ENCODE peak calls at places on chromosomes 7 and 10, in four cellular contexts. R, E, K and G are unnamed samples.

GRCh38 chr10:83801983-83802382 is 337.3 kb upstream of the GHITM start:
- DNase-seq in R (no peak), E (no peak), K (no peak), G (no peak)

GRCh38 chr7:77982926-77983550 is 184.5 kb downstream of the PHTF2 start:
- DNase-seq in E (no peak), K (no peak), R (no peak), G (no peak)

GRCh38 chr7:95430864-95431263 is 4.0 kb downstream of the PON2 start:
- DNase-seq in R (peak), E (no peak), K (no peak), G (no peak)

GRCh38 chr7:143455494-143455893 is 12.2 kb downstream of the TAS2R60 start:
- DNase-seq in K (no peak), R (no peak), E (no peak), G (no peak)

GRCh38 chr10:102421645-102422585 is 1.3 kb downstream of the FBXL15 start:
- DNase-seq in K (no peak), E (peak), R (no peak), G (peak)

GRCh38 chr7:39624202-39624807 is 933 bp downstream of the RALA start:
- DNase-seq in E (peak), R (no peak), K (no peak), G (peak)

GRCh38 chr10:89563861-89564478 is 28.6 kb upstream of the SLC16A12 start:
- DNase-seq in R (peak), E (peak), K (peak), G (peak)

GRCh38 chr7:139230484-139230773 is 608 bp upstream of the UBN2 start:
- DNase-seq in E (no peak), K (no peak), R (no peak), G (no peak)

GRCh38 chr10:5043716-5044115 is 40.1 kb upstream of the AKR1C2 start:
- DNase-seq in K (no peak), E (no peak), R (no peak), G (no peak)

GRCh38 chr7:83519240-83519639 is 129.7 kb downstream of the SEMA3E start:
- DNase-seq in R (peak), E (no peak), K (no peak), G (no peak)
- TF ChIP-seq FOS in R (no peak), E (no peak), K (no peak), G (no peak)

DNA sequence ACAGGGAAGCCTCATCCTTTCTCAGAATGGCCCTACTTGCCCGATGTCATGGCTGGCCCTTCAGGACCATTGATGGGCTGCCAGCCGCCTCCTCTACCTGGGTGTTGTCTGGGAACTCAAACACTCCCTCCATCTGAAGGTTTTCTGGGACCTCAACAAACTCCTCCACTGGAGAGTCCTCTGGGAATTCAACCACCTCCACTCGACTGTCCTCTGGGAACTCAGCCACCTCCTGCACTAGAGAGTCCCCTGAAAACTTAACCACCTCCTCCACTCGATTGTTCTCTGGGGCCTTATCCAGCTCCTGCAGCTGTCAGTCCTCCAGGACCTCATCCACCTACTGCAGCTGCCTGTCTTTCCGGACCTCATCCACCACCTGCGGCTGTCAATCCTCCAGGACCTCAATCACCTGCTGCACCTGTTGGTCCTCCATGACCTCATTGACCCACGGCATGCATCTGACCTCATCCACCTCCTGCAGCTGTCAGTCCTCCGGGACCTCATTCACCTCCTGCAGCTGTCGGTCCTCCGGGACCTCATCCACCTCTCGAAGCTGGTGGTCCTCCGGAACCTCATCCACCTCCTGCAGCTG is 37.1 kb downstream of the MAT1A start:
- DNase-seq in E (no peak), R (no peak), K (no peak), G (no peak)
- TF ChIP-seq FOS in E (no peak), R (no peak), K (no peak), G (no peak)

GRCh38 chr7:68203246-68203645 is 1206.6 kb downstream of the TYW1 start:
- DNase-seq in R (no peak), E (no peak), K (no peak), G (no peak)

GRCh38 chr7:68205826-68206225 is 1209.2 kb downstream of the TYW1 start:
- DNase-seq in K (no peak), E (no peak), R (no peak), G (no peak)

DNA sequence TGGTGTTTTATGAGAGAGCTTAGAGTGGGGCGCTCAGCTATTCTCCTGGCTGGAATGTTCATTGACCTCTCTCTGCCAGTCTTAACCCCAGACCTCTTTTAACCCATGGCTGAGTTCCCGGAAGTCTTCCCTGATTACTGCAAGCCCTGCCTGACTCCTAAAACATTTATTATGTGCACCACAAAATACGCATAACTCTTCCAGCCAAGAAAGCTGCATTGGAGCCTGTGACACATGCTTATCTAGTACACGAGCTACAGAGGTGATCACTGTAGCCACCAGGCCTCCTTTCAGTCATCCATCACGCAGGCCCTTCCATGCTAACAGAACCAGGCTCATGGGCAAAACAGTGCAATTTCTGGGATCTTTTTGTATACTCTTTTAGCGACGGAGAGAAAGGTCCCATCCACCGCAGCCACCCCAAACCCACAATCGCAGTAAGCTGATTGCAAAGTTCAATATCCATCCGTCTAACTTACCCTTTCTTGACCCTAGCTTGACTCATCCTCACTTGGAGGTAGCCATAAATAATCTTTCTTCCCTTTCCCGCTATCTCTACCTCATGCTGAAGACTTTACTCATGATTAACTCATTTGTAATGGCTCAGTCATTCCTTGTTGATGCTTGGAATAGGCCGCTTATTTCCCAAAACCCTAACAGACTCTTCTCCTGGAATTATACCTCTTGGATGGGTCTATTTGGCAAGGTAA is 1203.5 kb downstream of the TYW1 start:
- DNase-seq in R (no peak), K (no peak), E (no peak), G (no peak)
- TF ChIP-seq FOS in R (no peak), K (no peak), E (no peak), G (no peak)

GRCh38 chr7:521221-522070 is 1.8 kb upstream of the PDGFA start:
- DNase-seq in R (peak), E (no peak), K (no peak), G (peak)

GRCh38 chr7:518630-519428 is 817 bp downstream of the PDGFA start:
- DNase-seq in E (peak), K (no peak), R (peak), G (peak)

GRCh38 chr7:520503-521161 is 986 bp upstream of the PDGFA start:
- DNase-seq in R (no peak), K (no peak), E (no peak), G (no peak)

GRCh38 chr7:519429-519973 is at the start of gene PDGFA:
- DNase-seq in E (peak), K (no peak), R (peak), G (no peak)

DNA sequence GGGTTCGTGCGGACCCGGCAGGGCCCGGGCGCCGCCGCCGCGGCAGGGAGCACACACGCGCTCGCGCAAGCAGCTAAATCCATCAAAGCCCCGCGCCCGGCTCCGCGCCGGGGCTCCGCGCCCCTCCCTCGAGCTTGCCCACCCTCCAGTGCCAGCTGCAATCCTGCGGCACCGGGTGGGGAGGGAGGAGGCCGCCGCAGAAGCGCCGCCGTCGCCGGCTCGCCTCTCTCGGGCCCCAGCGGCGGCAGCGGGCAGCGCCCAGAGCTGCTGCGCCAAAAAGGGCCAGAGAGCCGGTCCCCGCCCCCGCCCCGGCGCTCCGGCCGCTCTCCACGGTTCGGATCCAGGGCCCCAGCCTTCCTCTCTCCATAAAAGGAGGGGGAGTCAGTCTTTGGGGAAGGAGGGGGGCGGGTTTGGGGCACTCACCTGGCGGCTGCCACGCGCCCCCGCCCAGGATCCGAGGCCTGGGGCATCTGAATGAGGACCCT is 370 bp upstream of the PDGFA start:
- DNase-seq in R (peak), K (no peak), E (peak), G (peak)
- TF ChIP-seq FOS in R (no peak), K (no peak), E (no peak), G (no peak)

GRCh38 chr7:15686957-15687644 is 618 bp upstream of the MEOX2 start:
- DNase-seq in K (no peak), E (no peak), R (no peak), G (peak)
- TF ChIP-seq FOS in K (no peak), E (no peak), R (no peak), G (no peak)

GRCh38 chr10:75398630-75399460 is 2.7 kb downstream of the ZNF503 start:
- DNase-seq in R (no peak), E (no peak), K (no peak), G (peak)
- TF ChIP-seq FOS in R (no peak), E (no peak), K (no peak), G (no peak)

GRCh38 chr7:17396692-17397091 is 98.2 kb downstream of the AHR start:
- DNase-seq in E (no peak), K (no peak), R (no peak), G (no peak)

GRCh38 chr7:17390392-17390791 is 91.9 kb downstream of the AHR start:
- DNase-seq in E (no peak), K (no peak), R (no peak), G (no peak)

GRCh38 chr7:17392846-17393245 is 94.4 kb downstream of the AHR start:
- DNase-seq in E (no peak), K (no peak), R (peak), G (no peak)
- TF ChIP-seq FOS in E (no peak), K (no peak), R (no peak), G (no peak)

GRCh38 chr10:123156091-123156490 is 1.9 kb downstream of the BUB3 start:
- DNase-seq in E (no peak), K (no peak), R (peak), G (peak)
- TF ChIP-seq FOS in E (no peak), K (no peak), R (no peak), G (peak)